ENCODE peak calls at places on chromosomes 7 and 10, in five cellular contexts. U is right cardiac atrium, G is GM12878, R is right lobe of liver, Y is A549. W is an unnamed sample.
A peak's percentile ranks its signal among the peaks of the same experiment; 100 is the strongest.

GRCh38 chr7:84176716-84177115 is 17.9 kb downstream of the SEMA3A start:
- DNase-seq in U (no peak), G (no peak), R (no peak), Y (no peak), W (no peak)

GRCh38 chr10:114044251-114045070 is 795 bp downstream of the ADRB1 start:
- DNase-seq in U (peak; percentile 77), G (no peak), R (no peak), Y (no peak), W (no peak)

GRCh38 chr7:78768859-78769258 is 684.6 kb downstream of the MAGI2 start:
- DNase-seq in U (no peak), G (no peak), R (no peak), Y (no peak), W (no peak)

GRCh38 chr7:107327986-107328569 is 141.8 kb upstream of the GPR22 start:
- DNase-seq in U (no peak), G (no peak), R (no peak), Y (no peak), W (no peak)

GRCh38 chr7:83872501-83872900 is 223.6 kb upstream of the SEMA3E start:
- DNase-seq in U (no peak), G (no peak), R (no peak), Y (no peak), W (no peak)

GRCh38 chr10:93435061-93435491 is 47.1 kb downstream of the MYOF start:
- DNase-seq in U (no peak), G (no peak), R (no peak), Y (no peak), W (no peak)

GRCh38 chr7:25186436-25186835 is 41.9 kb downstream of the NPVF start:
- DNase-seq in U (no peak), G (no peak), R (no peak), Y (no peak), W (no peak)

GRCh38 chr10:75397571-75397921 is 4.0 kb downstream of the ZNF503 start:
- DNase-seq in U (peak; percentile 57), G (no peak), R (no peak), Y (no peak), W (no peak)

GRCh38 chr10:34812771-34813170 is 2.3 kb downstream of the PARD3 start:
- DNase-seq in U (no peak), G (no peak), R (no peak), Y (no peak), W (no peak)

GRCh38 chr7:89837515-89837914 is 316.8 kb upstream of the STEAP1 start:
- DNase-seq in U (no peak), G (no peak), R (no peak), Y (no peak), W (no peak)

GRCh38 chr10:79023489-79024162 is 45.1 kb upstream of the ZMIZ1 start:
- DNase-seq in U (no peak), G (no peak), R (peak; percentile 84), Y (no peak), W (peak; percentile 14)

GRCh38 chr7:140358771-140359095 is 39.6 kb downstream of the SLC37A3 start:
- DNase-seq in U (no peak), G (no peak), R (no peak), Y (no peak), W (no peak)

GRCh38 chr10:122164028-122164601 is 107.0 kb upstream of the BTBD16 start:
- DNase-seq in U (no peak), G (no peak), R (no peak), Y (no peak), W (no peak)

GRCh38 chr10:69438531-69439349 is 12.5 kb upstream of the TSPAN15 start:
- DNase-seq in U (no peak), G (no peak), R (no peak), Y (peak; percentile 77), W (peak; percentile 74)

GRCh38 chr10:77090381-77091356 is 546.9 kb downstream of the KCNMA1 start:
- DNase-seq in U (no peak), G (no peak), R (no peak), Y (no peak), W (no peak)

GRCh38 chr7:29884399-29885272 is 78.3 kb downstream of the WIPF3 start:
- DNase-seq in U (peak; percentile 48), G (no peak), R (no peak), Y (no peak), W (no peak)

GRCh38 chr10:132099701-132100481 is 34.1 kb downstream of the JAKMIP3 start:
- DNase-seq in U (no peak), G (no peak), R (peak; percentile 36), Y (no peak), W (peak; percentile 21)
- H3K4me3 ChIP-seq in U (no peak overlapping the region), G (no peak overlapping the region), R (no peak overlapping the region), Y (no peak overlapping the region), W (no peak overlapping the region)

GRCh38 chr7:148878317-148878716 is 5.8 kb downstream of the EZH2 start:
- DNase-seq in U (no peak), G (no peak), R (no peak), Y (no peak), W (no peak)
- H3K4me1 ChIP-seq in U (no peaks in the 10 kb centered on the region), G (peaks cover 11% of the 10 kb centered on the region), R (no peaks in the 10 kb centered on the region), Y (peaks cover 21% of the 10 kb centered on the region), W (no peaks in the 10 kb centered on the region)

GRCh38 chr10:104337985-104338735 is at the start of gene ITPRIP:
- DNase-seq in U (peak; percentile 88), G (no peak), R (peak; percentile 77), Y (peak; percentile 81), W (peak; percentile 69)

GRCh38 chr10:104339469-104340098 is 1.3 kb upstream of the ITPRIP start:
- DNase-seq in U (no peak), G (no peak), R (no peak), Y (no peak), W (peak; percentile 34)

GRCh38 chr10:104340692-104341091 is 2.4 kb upstream of the ITPRIP start:
- DNase-seq in U (no peak), G (no peak), R (no peak), Y (no peak), W (no peak)

GRCh38 chr10:104337527-104337984 is 709 bp downstream of the ITPRIP start:
- DNase-seq in U (no peak), G (no peak), R (peak; percentile 62), Y (peak; percentile 63), W (no peak)

DNA sequence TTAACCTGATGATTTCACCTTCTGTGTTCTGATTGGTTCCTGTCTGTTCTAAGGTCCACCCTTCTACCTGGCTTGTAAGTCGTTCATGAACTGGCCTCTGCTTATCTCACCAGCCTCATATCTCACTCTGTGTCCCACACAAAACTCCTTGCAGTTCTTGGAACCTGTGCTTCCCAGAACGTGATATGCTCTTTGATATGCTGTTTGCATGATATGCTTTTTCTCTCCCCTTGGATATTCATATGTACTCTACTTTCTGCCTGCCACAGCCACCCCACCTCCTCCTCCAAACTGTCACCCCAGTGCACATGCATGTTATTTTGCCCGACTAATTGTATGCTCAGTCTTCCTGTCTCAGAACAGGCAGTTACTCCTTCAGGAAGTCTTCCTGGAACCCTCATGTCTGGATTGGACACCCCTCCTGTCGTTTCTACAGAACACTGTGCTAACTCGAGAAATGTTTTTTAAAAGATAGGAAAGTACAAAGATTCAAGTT is 1.9 kb upstream of the ITPRIP start:
- DNase-seq in U (no peak), G (no peak), R (no peak), Y (no peak), W (no peak)
- H3K4me3 ChIP-seq in U (peak overlapping the region; percentile 91), G (no peak overlapping the region), R (no peak overlapping the region), Y (no peak overlapping the region), W (no peak overlapping the region)

GRCh38 chr7:4707980-4708411 is 25.9 kb downstream of the FOXK1 start:
- DNase-seq in U (no peak), G (no peak), R (no peak), Y (no peak), W (no peak)

GRCh38 chr7:4707134-4707651 is 25.1 kb downstream of the FOXK1 start:
- DNase-seq in U (no peak), G (no peak), R (no peak), Y (no peak), W (no peak)

GRCh38 chr7:4703532-4703931 is 21.4 kb downstream of the FOXK1 start:
- DNase-seq in U (no peak), G (no peak), R (no peak), Y (no peak), W (no peak)

GRCh38 chr7:4709187-4709586 is 27.1 kb downstream of the FOXK1 start:
- DNase-seq in U (peak; percentile 55), G (no peak), R (no peak), Y (no peak), W (no peak)

GRCh38 chr7:4706384-4707032 is 24.4 kb downstream of the FOXK1 start:
- DNase-seq in U (no peak), G (no peak), R (no peak), Y (no peak), W (no peak)
- H3K4me1 ChIP-seq in U (peaks cover 16% of the 10 kb centered on the region), G (peaks cover under 1% of the 10 kb centered on the region), R (no peaks in the 10 kb centered on the region), Y (peaks cover 23% of the 10 kb centered on the region), W (peaks cover 4% of the 10 kb centered on the region)

GRCh38 chr7:158588085-158588877 is 658 bp upstream of the PTPRN2 start:
- DNase-seq in U (no peak), G (no peak), R (no peak), Y (no peak), W (no peak)

GRCh38 chr7:158588878-158589442 is 1.3 kb upstream of the PTPRN2 start:
- DNase-seq in U (no peak), G (no peak), R (no peak), Y (no peak), W (no peak)

GRCh38 chr7:158585721-158586498 is 1.7 kb downstream of the PTPRN2 start:
- DNase-seq in U (no peak), G (no peak), R (no peak), Y (no peak), W (peak; percentile 80)

GRCh38 chr7:158586499-158587191 is 978 bp downstream of the PTPRN2 start:
- DNase-seq in U (no peak), G (no peak), R (no peak), Y (no peak), W (no peak)

GRCh38 chr7:158587425-158588084 is at the start of gene PTPRN2:
- DNase-seq in U (peak; percentile 84), G (no peak), R (peak; percentile 65), Y (peak; percentile 58), W (no peak)
- H3K4me3 ChIP-seq in U (peak within 1 kb of the TSS; percentile 69), G (no peak within 1 kb of the TSS), R (peak within 1 kb of the TSS; percentile 40), Y (peak within 1 kb of the TSS; percentile 47), W (peak within 1 kb of the TSS; percentile 50)

GRCh38 chr7:148505955-148506354 is 84.6 kb upstream of the C7orf33 start:
- DNase-seq in U (no peak), G (no peak), R (no peak), Y (no peak), W (no peak)
- H3K4me1 ChIP-seq in U (no peaks in the 10 kb centered on the region), G (peaks cover 48% of the 10 kb centered on the region), R (no peaks in the 10 kb centered on the region), Y (no peaks in the 10 kb centered on the region), W (peaks cover 8% of the 10 kb centered on the region)

GRCh38 chr7:11833431-11833830 is 1.4 kb upstream of the THSD7A start:
- DNase-seq in U (no peak), G (no peak), R (no peak), Y (no peak), W (no peak)

GRCh38 chr7:11830004-11830403 is 2.0 kb downstream of the THSD7A start:
- DNase-seq in U (no peak), G (no peak), R (no peak), Y (no peak), W (no peak)

GRCh38 chr7:11830582-11831382 is 1.2 kb downstream of the THSD7A start:
- DNase-seq in U (peak; percentile 26), G (no peak), R (no peak), Y (no peak), W (no peak)

GRCh38 chr7:11831727-11832495 is at the start of gene THSD7A:
- DNase-seq in U (peak; percentile 81), G (no peak), R (peak; percentile 67), Y (peak; percentile 46), W (peak; percentile 31)

GRCh38 chr7:11831383-11831726 is 643 bp downstream of the THSD7A start:
- DNase-seq in U (no peak), G (no peak), R (no peak), Y (no peak), W (no peak)
- H3K4me3 ChIP-seq in U (peak overlapping the region; percentile 59), G (no peak overlapping the region), R (peak overlapping the region; percentile 64), Y (peak overlapping the region; percentile 54), W (no peak overlapping the region)